ENCODE peak calls at places on chromosomes 7 and 10, in four cellular contexts. H is uterus; Q is naive thymus-derived CD4-positive, alpha-beta T cell; F is PC-3. N is an unnamed sample.

GRCh38 chr10:44801383-44802327 is 109.5 kb upstream of the TMEM72 start:
- DNase-seq in Q (no peak), H (peak; percentile 62), F (peak; percentile 97), N (peak; percentile 96)

GRCh38 chr10:31090894-31091607 is 59.4 kb upstream of the ZNF438 start:
- DNase-seq in H (no peak), F (no peak), Q (no peak), N (no peak)

GRCh38 chr7:112186300-112186699 is 19.9 kb downstream of the DOCK4 start:
- DNase-seq in Q (no peak), F (no peak), H (no peak), N (no peak)

GRCh38 chr10:5943536-5943935 is 33.8 kb downstream of the IL15RA start:
- DNase-seq in Q (no peak), H (peak; percentile 82), F (no peak), N (peak; percentile 84)

GRCh38 chr7:122407195-122407594 is 102.6 kb upstream of the FEZF1 start:
- DNase-seq in H (no peak), Q (no peak), F (no peak), N (no peak)

GRCh38 chr7:32218741-32219283 is 148.6 kb upstream of the PDE1C start:
- DNase-seq in H (no peak), Q (no peak), F (no peak), N (no peak)

GRCh38 chr10:104274762-104275721 is 6.1 kb downstream of the GSTO2 start:
- DNase-seq in Q (peak; percentile 40), H (no peak), F (peak; percentile 63), N (peak; percentile 86)

GRCh38 chr10:71083457-71083975 is 128.9 kb upstream of the UNC5B start:
- DNase-seq in F (no peak), Q (peak; percentile 1), H (no peak), N (peak; percentile 11)

GRCh38 chr10:73553726-73554125 is 37.4 kb downstream of the USP54 start:
- DNase-seq in H (no peak), Q (no peak), F (no peak), N (no peak)

GRCh38 chr10:116742367-116743265 is at the start of gene HSPA12A:
- DNase-seq in H (peak; percentile 86), Q (peak; percentile 35), F (peak; percentile 73), N (peak; percentile 93)

GRCh38 chr7:2710256-2710655 is 22.3 kb downstream of the AMZ1 start:
- DNase-seq in F (no peak), H (no peak), Q (no peak), N (no peak)

GRCh38 chr10:34236927-34237326 is 578.2 kb downstream of the PARD3 start:
- DNase-seq in H (no peak), Q (no peak), F (no peak), N (no peak)

DNA sequence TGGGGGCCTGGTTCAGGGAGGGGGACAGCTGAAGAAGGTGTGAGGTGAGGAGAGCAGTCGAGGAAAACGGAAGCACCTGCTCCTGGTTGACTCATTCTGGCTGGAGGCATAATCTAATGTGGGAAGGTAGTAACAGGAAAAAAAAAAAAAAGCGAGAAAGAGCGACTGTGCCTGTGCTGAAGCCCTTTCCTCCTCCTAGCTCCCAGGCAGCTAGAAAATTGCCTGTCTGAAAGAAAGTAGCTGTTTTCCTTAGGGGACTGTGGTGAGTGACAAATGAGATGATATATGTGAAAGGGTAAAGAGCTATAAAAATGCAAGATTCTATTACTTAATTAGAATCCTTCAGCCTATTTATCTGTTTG is 4.9 kb upstream of the MEST start:
- DNase-seq in F (peak; percentile 47), H (no peak), Q (no peak), N (no peak)
- H3K4me3 ChIP-seq in F (peak overlapping the region; percentile 76), H (no peak overlapping the region), Q (peak overlapping the region; percentile 80), N (peak overlapping the region; percentile 15)

DNA sequence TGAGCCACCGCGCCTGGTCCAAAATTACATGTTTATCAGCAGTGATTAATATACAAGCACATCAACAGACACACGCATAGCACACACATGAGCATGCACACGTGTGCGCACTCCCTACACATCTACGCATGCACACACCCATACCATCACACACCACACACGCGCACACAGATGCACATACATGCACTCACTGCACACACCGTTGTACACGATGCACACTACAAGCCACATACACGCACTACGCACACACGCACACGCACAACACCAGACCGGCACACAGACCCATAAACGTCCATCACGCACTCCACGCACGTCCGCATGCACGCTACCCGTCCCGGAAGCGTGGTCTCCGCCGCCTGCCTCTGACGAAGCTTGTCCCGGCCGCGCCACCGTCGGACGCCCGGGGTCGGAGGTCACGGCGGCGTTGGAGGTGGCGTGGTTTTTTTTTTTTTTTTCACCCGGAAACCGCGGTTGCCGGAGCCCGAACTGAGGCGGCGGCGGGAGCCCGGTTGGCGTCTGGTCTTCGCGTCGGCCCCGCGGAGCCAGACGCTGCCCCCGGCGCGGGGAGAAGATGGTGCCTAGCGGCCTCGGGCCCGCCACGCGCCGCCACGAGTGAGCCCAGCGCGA is at the start of gene TMEM248:
- DNase-seq in F (peak; percentile 82), H (peak; percentile 88), Q (peak; percentile 87), N (peak; percentile 97)
- H3K4me3 ChIP-seq in F (peak within 1 kb of the TSS; percentile 90), H (peak within 1 kb of the TSS; percentile 74), Q (peak within 1 kb of the TSS; percentile 80), N (peak within 1 kb of the TSS; percentile 100)

GRCh38 chr7:156389116-156389692 is 251.4 kb upstream of the RNF32 start:
- DNase-seq in F (no peak), H (no peak), Q (no peak), N (no peak)
- H3K4me3 ChIP-seq in F (no peak overlapping the region), H (no peak overlapping the region), Q (no peak overlapping the region), N (no peak overlapping the region)

DNA sequence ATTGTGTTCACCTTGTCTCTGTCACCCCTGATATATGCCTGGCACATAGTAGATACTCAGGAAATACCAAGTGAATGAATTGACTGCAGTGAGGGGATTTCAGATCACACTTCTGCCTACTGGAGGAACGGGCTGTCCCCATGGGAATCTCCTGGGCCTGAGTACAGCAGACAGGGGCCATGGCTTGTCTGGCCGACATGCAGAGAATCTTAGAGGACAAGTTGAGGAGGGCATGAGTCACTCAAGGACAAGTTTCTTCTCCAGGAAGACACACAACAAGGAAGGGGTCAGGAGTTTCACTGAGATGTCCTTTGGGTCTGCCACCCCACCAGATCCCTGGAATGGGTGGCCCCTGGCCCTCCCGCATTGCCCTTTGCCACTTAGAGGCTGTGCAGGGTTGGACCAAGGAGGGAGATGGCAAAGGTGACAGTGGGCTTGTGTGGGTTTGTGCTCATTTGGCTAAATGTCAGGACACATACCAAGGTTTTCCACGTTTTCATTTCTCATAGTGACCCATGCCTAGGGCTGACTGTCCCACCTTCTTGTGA is 20.8 kb downstream of the PLPP4 start:
- DNase-seq in H (no peak), F (no peak), Q (no peak), N (no peak)
- H3K4me3 ChIP-seq in H (no peak overlapping the region), F (no peak overlapping the region), Q (no peak overlapping the region), N (no peak overlapping the region)

N was measured in kidney.